ENCODE peak calls at places on chromosomes 12 and 14, in seven cellular contexts. M, K, W, R, D, P and I are unnamed samples. For H3K4me1, the result is how much of the 10 kb centered on the place peaks cover.

GRCh38 chr14:76985021-76985420 is 43.5 kb downstream of the IRF2BPL start:
- DNase-seq in M (no peak), K (no peak), W (no peak), R (no peak), D (no peak), P (no peak), I (no peak)

GRCh38 chr14:58082491-58083098 is 69.4 kb downstream of the ARMH4 start:
- DNase-seq in M (no peak), K (no peak), W (peak), R (no peak), D (no peak), P (peak), I (no peak)

GRCh38 chr14:104103061-104104005 is 17.8 kb downstream of the ASPG start:
- DNase-seq in M (no peak), K (no peak), W (no peak), R (no peak), D (no peak), P (no peak), I (no peak)

GRCh38 chr12:91577586-91578539 is 395.2 kb upstream of the DCN start:
- DNase-seq in M (no peak), K (peak), W (peak), R (no peak), D (no peak), P (peak), I (no peak)

GRCh38 chr12:4089147-4089606 is 184.4 kb upstream of the CCND2 start:
- DNase-seq in M (no peak), K (no peak), W (no peak), R (no peak), D (no peak), P (no peak), I (no peak)

GRCh38 chr14:101478096-101478495 is 83.2 kb upstream of the DIO3 start:
- DNase-seq in M (no peak), K (no peak), W (no peak), R (no peak), D (no peak), P (no peak), I (no peak)

GRCh38 chr12:111285191-111285590 is 83.7 kb downstream of the PHETA1 start:
- DNase-seq in M (peak), K (no peak), W (no peak), R (no peak), D (no peak), P (no peak), I (no peak)

GRCh38 chr12:90211017-90211416 is 502.4 kb upstream of the ATP2B1 start:
- DNase-seq in M (no peak), K (no peak), W (peak), R (no peak), D (no peak), P (peak), I (no peak)

GRCh38 chr12:104710940-104711725 is 247.0 kb downstream of the SLC41A2 start:
- DNase-seq in M (no peak), K (no peak), W (peak), R (no peak), D (no peak), P (no peak), I (no peak)

GRCh38 chr12:26658991-26659390 is 174.0 kb downstream of the ITPR2 start:
- DNase-seq in M (no peak), K (no peak), W (no peak), R (no peak), D (no peak), P (no peak), I (no peak)

GRCh38 chr12:125971981-125972380 is 906.7 kb downstream of the AACS start:
- DNase-seq in M (no peak), K (no peak), W (no peak), R (no peak), D (no peak), P (no peak), I (no peak)

GRCh38 chr12:109154485-109155438 is 38.4 kb downstream of the ACACB start:
- DNase-seq in M (peak), K (peak), W (peak), R (peak), D (peak), P (peak), I (peak)

GRCh38 chr12:34603382-34604035 is 581.2 kb downstream of the ALG10 start:
- DNase-seq in M (no peak), K (no peak), W (no peak), R (no peak), D (no peak), P (no peak), I (no peak)

GRCh38 chr14:81144811-81145598 is 75.8 kb downstream of the GTF2A1 start:
- DNase-seq in M (no peak), K (no peak), W (no peak), R (no peak), D (no peak), P (no peak), I (no peak)

GRCh38 chr12:64915242-64915641 is 90.8 kb downstream of the TBC1D30 start:
- DNase-seq in M (no peak), K (no peak), W (no peak), R (no peak), D (no peak), P (no peak), I (no peak)

GRCh38 chr12:99386907-99387306 is 260.6 kb upstream of the GARIN6 start:
- DNase-seq in M (no peak), K (no peak), W (peak), R (no peak), D (no peak), P (peak), I (no peak)

GRCh38 chr12:92088802-92089201 is 56.8 kb downstream of the BTG1 start:
- DNase-seq in M (no peak), K (no peak), W (no peak), R (no peak), D (no peak), P (no peak), I (no peak)

GRCh38 chr12:122841544-122842321 is 6.5 kb downstream of the HIP1R start:
- DNase-seq in M (no peak), K (no peak), W (peak), R (no peak), D (no peak), P (no peak), I (no peak)

GRCh38 chr14:51652168-51653095 is 722 bp downstream of the FRMD6 start:
- DNase-seq in M (no peak), K (no peak), W (peak), R (peak), D (no peak), P (no peak), I (peak)

GRCh38 chr14:32657081-32657480 is 281.6 kb upstream of the NPAS3 start:
- DNase-seq in M (no peak), K (no peak), W (peak), R (no peak), D (no peak), P (peak), I (peak)
- H3K27ac ChIP-seq in M (no peak), K (no peak), W (no peak), R (no peak), D (no peak), P (peak), I (no peak)

DNA sequence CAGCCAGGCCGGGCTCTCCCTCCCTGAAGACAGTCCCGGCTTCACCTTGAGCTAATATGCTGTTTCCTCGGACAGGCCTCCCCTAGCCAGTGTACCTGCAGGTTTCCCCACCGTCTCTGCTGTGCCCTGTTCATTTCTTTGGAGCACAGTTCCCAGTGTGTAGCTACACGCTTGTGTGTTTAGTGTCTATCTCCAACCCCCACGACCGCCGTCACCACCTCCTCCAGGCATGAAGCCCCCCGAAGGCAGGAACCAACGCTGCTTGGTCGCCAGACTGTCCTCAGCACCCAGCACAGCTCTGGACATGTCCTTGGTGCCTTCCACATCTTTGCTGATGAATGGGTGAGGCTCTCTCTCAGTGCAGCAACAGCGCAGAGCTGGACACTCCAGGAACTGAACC is 26.2 kb upstream of the PLEKHG6 start:
- DNase-seq in M (no peak), K (no peak), W (no peak), R (no peak), D (no peak), P (no peak), I (no peak)
- H3K4me1 ChIP-seq in M (under half), K (under half), W (half or more), R (under half), D (under half), P (under half), I (under half)

GRCh38 chr12:45296046-45296586 is 80.2 kb downstream of the ANO6 start:
- DNase-seq in M (no peak), K (no peak), W (no peak), R (no peak), D (no peak), P (no peak), I (no peak)

GRCh38 chr12:45303955-45304354 is 88.1 kb downstream of the ANO6 start:
- DNase-seq in M (no peak), K (no peak), W (no peak), R (no peak), D (no peak), P (no peak), I (no peak)

GRCh38 chr12:45298721-45299120 is 82.8 kb downstream of the ANO6 start:
- DNase-seq in M (no peak), K (no peak), W (no peak), R (no peak), D (no peak), P (no peak), I (no peak)

GRCh38 chr12:45302621-45303020 is 86.7 kb downstream of the ANO6 start:
- DNase-seq in M (no peak), K (no peak), W (no peak), R (no peak), D (no peak), P (no peak), I (no peak)

GRCh38 chr12:45299132-45299692 is 83.3 kb downstream of the ANO6 start:
- DNase-seq in M (no peak), K (no peak), W (peak), R (no peak), D (no peak), P (no peak), I (no peak)
- H3K27ac ChIP-seq in M (no peak), K (no peak), W (no peak), R (no peak), D (no peak), P (no peak), I (peak)

DNA sequence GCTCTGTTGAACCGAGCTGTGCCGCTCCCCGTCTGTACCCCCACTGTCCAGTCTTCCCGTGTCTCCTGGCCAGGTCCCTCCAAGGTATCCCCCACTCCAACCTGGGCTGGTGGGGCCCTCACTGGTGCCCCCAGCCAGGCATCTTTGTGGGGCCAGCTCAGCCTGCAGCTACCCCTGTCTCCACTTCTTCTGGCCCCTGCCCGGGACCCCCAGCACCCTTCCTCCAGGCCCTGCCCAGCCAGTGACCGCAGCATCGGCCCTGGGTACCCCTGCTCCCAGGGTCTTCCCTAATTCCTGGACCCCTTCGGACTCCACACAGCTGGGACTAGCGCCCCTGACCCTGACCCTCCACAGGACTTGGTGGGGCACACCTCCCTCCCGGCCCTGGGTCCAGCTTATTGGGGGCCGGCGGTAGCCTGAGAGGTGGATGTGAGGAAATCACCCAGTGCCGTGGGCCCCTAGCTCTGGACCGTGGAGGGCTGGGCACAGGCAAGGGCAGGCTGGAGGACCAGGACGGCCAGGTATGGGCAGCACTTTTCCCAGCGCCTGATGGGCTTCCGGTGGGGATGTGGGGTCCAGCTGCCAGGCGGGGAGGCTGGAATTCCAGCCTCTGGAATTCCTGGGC is 4.1 kb upstream of the CRIP1 start:
- DNase-seq in M (no peak), K (no peak), W (no peak), R (no peak), D (no peak), P (no peak), I (no peak)
- H3K4me1 ChIP-seq in M (half or more), K (half or more), W (under half), R (half or more), D (half or more), P (half or more), I (half or more)

GRCh38 chr14:94633116-94633515 is 20.9 kb downstream of the SERPINA3 start:
- DNase-seq in M (no peak), K (no peak), W (no peak), R (no peak), D (no peak), P (no peak), I (no peak)

GRCh38 chr14:94630396-94630795 is 18.2 kb downstream of the SERPINA3 start:
- DNase-seq in M (no peak), K (no peak), W (no peak), R (no peak), D (no peak), P (no peak), I (no peak)

GRCh38 chr14:94632305-94632590 is 20.1 kb downstream of the SERPINA3 start:
- DNase-seq in M (no peak), K (no peak), W (no peak), R (no peak), D (no peak), P (no peak), I (no peak)

GRCh38 chr14:94631536-94632304 is 19.5 kb downstream of the SERPINA3 start:
- DNase-seq in M (no peak), K (no peak), W (no peak), R (no peak), D (no peak), P (no peak), I (no peak)

GRCh38 chr14:94631050-94631449 is 18.9 kb downstream of the SERPINA3 start:
- DNase-seq in M (no peak), K (no peak), W (no peak), R (no peak), D (no peak), P (no peak), I (no peak)
- H3K27ac ChIP-seq in M (no peak), K (no peak), W (no peak), R (no peak), D (no peak), P (no peak), I (no peak)

DNA sequence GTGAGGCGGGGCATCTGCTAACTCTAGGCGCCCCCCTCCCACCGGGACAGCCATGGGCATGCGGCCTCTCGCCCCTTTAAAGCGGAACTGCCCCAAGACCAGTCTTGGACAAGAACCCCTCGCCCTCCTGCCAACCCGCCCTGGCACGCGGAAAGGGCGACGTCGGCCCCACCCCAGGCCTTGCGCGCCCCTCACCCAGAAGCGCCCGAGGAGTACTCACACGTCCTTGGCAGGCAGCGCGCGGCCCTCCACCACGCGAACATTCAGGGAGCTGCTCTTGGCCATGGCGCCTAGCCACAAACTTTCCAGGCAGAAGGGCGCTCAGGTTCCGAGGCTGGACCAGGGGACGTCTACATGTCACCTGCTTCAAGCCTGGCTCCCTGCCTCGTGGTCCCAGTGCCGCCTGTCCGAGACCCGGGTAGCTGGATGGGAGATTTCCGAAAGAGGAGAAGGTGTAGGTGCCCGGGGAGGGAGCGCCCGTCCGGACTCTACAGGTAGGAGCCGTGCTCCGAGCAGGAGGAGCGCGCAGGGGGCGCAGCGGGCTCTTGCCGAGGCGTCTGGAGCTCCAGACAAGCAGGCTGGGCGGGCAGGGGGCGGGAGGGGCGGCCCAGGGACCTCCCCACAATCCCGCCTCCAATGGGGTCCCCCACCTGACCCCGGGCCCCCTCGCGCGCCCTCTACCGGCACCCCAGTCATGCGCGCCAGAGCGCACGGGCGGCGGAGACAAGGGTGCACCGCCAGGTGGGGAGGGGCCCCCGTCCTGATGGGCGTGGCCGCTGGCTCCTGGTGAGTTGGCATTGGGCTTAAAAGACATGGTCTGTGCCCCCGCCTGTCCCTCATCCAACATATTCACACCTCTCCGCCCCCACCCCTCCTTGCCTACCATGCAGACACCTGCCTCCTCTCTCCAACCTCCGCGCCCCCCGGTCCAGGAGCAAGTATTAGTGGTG is at the start of gene RASAL1:
- DNase-seq in M (no peak), K (peak), W (peak), R (peak), D (peak), P (peak), I (peak)
- H3K4me1 ChIP-seq in M (under half), K (under half), W (under half), R (under half), D (under half), P (under half), I (under half)